ENCODE peak calls at places on chromosome 4, in four cellular contexts. Q is neural progenitor cell, T is GM23248, R is fibroblast of lung. G is an unnamed sample.

GRCh38 chr4:168682898-168683500 is 186.1 kb downstream of the PALLD start:
- DNase-seq in Q (no peak), R (no peak), T (no peak), G (no peak)

GRCh38 chr4:151854731-151855130 is 93.9 kb upstream of the GATB start:
- DNase-seq in Q (no peak), R (peak), T (peak), G (peak)

GRCh38 chr4:172270421-172270820 is 457.2 kb downstream of the GALNTL6 start:
- DNase-seq in R (no peak), Q (no peak), T (peak), G (no peak)

GRCh38 chr4:57182132-57182874 is 72.1 kb upstream of the IGFBP7 start:
- DNase-seq in Q (no peak), T (no peak), R (no peak), G (no peak)

GRCh38 chr4:67684839-67685531 is 16.0 kb downstream of the UBA6 start:
- DNase-seq in R (peak), T (peak), Q (no peak), G (peak)

GRCh38 chr4:21765810-21766407 is 182.7 kb downstream of the KCNIP4 start:
- DNase-seq in T (peak), Q (peak), R (peak), G (no peak)

GRCh38 chr4:96205143-96205542 is 365.2 kb downstream of the PDHA2 start:
- DNase-seq in R (no peak), Q (no peak), T (no peak), G (no peak)

GRCh38 chr4:176549161-176549865 is 229.5 kb downstream of the SPCS3 start:
- DNase-seq in T (peak), R (peak), Q (no peak), G (peak)

GRCh38 chr4:70559216-70559830 is 32.7 kb upstream of the AMBN start:
- DNase-seq in T (peak), Q (peak), R (peak), G (peak)

GRCh38 chr4:153261922-153262321 is 57.7 kb downstream of the TRIM2 start:
- DNase-seq in T (no peak), Q (no peak), R (no peak), G (no peak)

GRCh38 chr4:101791189-101791572 is 651 bp downstream of the BANK1 start:
- DNase-seq in Q (no peak), T (no peak), R (no peak), G (no peak)

GRCh38 chr4:26048378-26048882 is 134.4 kb downstream of the SMIM20 start:
- DNase-seq in Q (no peak), R (peak), T (peak), G (peak)

GRCh38 chr4:25817059-25817681 is 45.6 kb downstream of the SEL1L3 start:
- DNase-seq in T (peak), Q (no peak), R (peak), G (peak)

GRCh38 chr4:117793786-117794369 is 240.4 kb upstream of the NDST3 start:
- DNase-seq in R (peak), T (no peak), Q (no peak), G (peak)

GRCh38 chr4:169268951-169269781 is 1.6 kb downstream of the SH3RF1 start:
- DNase-seq in Q (peak), R (peak), T (peak), G (peak)

GRCh38 chr4:88697588-88698329 is at the start of gene NAP1L5:
- DNase-seq in R (peak), Q (peak), T (peak), G (peak)

GRCh38 chr4:81606796-81607550 is 135.3 kb upstream of the RASGEF1B start:
- DNase-seq in R (no peak), Q (no peak), T (peak), G (no peak)

GRCh38 chr4:77600521-77601451 is 4.8 kb upstream of the CXCL13 start:
- DNase-seq in Q (peak), T (peak), R (peak), G (no peak)

GRCh38 chr4:8469550-8469949 is 29.0 kb downstream of the TRMT44 start:
- DNase-seq in R (no peak), T (no peak), Q (no peak), G (no peak)

GRCh38 chr4:3368334-3368733 is 73.4 kb upstream of the HGFAC start:
- DNase-seq in R (no peak), Q (no peak), T (no peak), G (no peak)

GRCh38 chr4:80333121-80333520 is 2.4 kb upstream of the CFAP299 start:
- DNase-seq in T (peak), R (no peak), Q (no peak), G (no peak)

GRCh38 chr4:88522702-88523324 is 763 bp downstream of the PYURF start:
- DNase-seq in Q (peak), T (peak), R (peak), G (no peak)

GRCh38 chr4:40192286-40193017 is 4.4 kb upstream of the RHOH start:
- DNase-seq in R (no peak), T (no peak), Q (no peak), G (no peak)

GRCh38 chr4:92236907-92237306 is 66.9 kb upstream of the GRID2 start:
- DNase-seq in Q (no peak), T (peak), R (peak), G (peak)

GRCh38 chr4:122762520-122762919 is 30.0 kb downstream of the BBS12 start:
- DNase-seq in Q (no peak), R (no peak), T (no peak), G (no peak)

GRCh38 chr4:122764808-122765189 is 32.3 kb downstream of the BBS12 start:
- DNase-seq in T (peak), R (peak), Q (no peak), G (peak)

GRCh38 chr4:122765702-122766352 is 33.3 kb downstream of the BBS12 start:
- DNase-seq in Q (no peak), R (peak), T (peak), G (peak)

GRCh38 chr4:122764071-122764807 is 31.7 kb downstream of the BBS12 start:
- DNase-seq in T (peak), Q (no peak), R (peak), G (peak)

DNA sequence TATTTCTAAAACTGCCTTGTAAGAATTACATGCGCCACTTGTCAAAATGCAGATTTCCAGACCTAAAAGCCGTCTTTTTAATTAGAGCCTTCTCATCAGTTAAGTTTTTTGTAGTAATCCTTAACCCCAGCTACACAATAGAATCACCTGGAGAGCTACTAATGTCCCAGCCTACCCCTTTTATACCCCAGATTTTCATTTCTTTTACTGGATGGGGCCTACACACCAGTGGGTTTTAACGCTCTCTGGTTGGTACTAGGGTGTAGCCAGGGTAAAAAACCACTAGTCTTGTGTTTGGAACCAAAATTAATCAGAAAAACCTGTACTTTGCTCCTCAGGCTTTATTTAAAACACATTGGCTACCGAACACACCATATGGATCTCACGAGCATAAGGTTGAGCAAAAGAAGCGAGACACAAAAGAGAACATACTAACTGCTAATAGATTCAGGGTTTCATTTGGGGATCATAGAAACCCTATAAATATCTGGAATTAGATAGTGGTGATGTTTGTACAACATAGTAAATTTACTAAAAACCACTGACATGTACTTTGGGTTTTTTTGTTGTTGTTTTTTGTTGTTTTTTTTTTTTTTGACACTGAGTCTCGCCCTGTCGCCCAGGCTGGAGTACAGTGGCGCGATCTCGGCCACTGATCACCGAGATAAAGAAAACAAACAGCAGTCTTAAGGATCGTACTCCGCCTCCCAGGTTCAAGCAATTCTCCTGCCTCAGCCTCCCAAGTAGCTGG is 30.6 kb downstream of the BBS12 start:
- DNase-seq in T (no peak), R (no peak), Q (peak), G (no peak)
- TF ChIP-seq EZH2 in T (no peak), R (no peak), Q (no peak), G (no peak)

GRCh38 chr4:997375-998071 is 4.3 kb upstream of the SLC26A1 start:
- DNase-seq in T (peak), R (no peak), Q (peak), G (no peak)
- TF ChIP-seq EZH2 in T (peak), R (peak), Q (peak), G (peak)

DNA sequence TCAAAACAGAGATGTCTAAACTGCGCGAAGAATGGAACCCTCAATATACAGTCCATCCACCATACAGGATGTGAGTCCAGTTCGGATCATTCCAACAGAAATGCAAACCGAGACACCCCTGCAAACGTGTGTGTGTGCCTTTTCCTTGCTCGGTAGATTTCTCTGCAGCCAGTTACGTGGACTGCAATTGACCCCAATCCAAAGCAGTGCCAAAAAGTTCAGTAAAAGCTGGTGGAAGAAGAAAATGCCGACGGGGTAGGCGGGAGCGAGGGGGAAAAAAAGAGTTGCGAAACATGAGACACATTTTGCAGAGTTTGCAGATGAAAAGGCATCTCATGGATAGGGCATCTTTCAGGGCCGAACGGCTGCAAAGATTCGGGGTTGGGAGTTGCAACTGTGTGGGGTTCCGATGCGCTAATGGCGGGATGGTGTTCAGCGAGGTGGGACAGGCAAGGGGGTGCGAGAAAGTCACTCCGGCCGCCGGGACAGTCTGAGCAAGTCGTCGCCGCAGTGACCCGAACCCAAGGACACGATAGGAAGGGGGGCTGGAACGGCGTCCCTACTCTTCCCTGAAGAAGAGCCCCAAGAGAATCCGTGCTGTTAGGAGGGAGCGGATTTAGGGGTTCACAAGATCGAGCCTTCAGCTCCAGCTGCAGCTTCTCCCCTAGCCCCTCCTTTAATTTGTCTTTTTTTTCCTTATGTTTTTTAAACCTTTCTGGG is 3.8 kb downstream of the PHOX2B start:
- DNase-seq in R (no peak), Q (peak), T (no peak), G (no peak)
- TF ChIP-seq EZH2 in R (peak), Q (peak), T (no peak), G (no peak)

GRCh38 chr4:139279723-139280620 is at the start of gene MGARP:
- DNase-seq in R (peak), T (no peak), Q (peak), G (peak)
- TF ChIP-seq EZH2 in R (no peak), T (no peak), Q (peak), G (no peak)

GRCh38 chr4:133150643-133151300 is 1.7 kb downstream of the PCDH10 start:
- DNase-seq in T (peak), R (peak), Q (peak), G (peak)
- TF ChIP-seq EZH2 in T (no peak), R (no peak), Q (peak), G (peak)

GRCh38 chr4:5892321-5893012 is 419 bp downstream of the CRMP1 start:
- DNase-seq in R (no peak), T (no peak), Q (peak), G (no peak)

GRCh38 chr4:5893013-5893580 is at the start of gene CRMP1:
- DNase-seq in T (peak), Q (peak), R (peak), G (no peak)

GRCh38 chr4:5895287-5895686 is 2.4 kb upstream of the CRMP1 start:
- DNase-seq in R (no peak), Q (no peak), T (no peak), G (no peak)

GRCh38 chr4:5894266-5894665 is 1.4 kb upstream of the CRMP1 start:
- DNase-seq in R (no peak), T (no peak), Q (no peak), G (no peak)

GRCh38 chr4:5893591-5893990 is 705 bp upstream of the CRMP1 start:
- DNase-seq in T (no peak), R (no peak), Q (no peak), G (no peak)
- TF ChIP-seq EZH2 in T (peak), R (no peak), Q (no peak), G (no peak)

GRCh38 chr4:16083217-16084191 is at the start of gene PROM1:
- DNase-seq in Q (peak), R (no peak), T (peak), G (no peak)
- TF ChIP-seq EZH2 in Q (peak), R (peak), T (peak), G (peak)

DNA sequence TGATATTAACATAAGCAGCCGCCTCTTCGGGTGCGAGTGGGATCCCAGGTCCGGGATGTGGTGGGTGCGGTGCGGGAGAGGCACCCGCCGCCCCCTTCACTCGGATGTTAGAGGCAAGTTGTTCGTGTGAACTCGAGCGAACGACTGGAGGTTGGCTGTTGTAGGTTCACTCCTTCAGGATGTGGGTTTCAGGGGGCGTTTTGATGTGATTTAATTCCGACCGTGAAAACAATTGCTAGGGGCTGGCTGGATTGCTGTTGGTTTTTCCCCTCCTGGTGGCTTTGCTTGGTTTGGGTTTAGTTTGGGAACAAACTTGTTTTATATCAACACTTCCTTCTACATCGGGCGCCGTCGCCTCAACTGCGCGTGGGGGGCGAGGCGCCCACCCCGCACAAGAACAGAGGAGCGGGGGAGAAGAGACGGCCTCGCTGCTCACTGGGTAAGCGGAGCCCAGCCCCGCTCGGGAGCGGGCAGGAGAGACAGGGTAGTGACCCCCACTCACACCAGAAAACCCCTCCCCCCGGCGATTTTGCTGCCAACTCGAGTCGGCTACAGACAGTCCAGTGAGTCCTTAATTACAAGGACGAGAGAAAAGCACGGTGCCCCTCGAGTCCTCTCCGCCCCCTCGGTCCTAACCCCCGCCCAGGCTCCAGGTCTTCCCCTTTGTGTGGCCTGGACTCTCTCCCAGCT is 3.0 kb upstream of the LEF1 start:
- DNase-seq in T (no peak), Q (peak), R (peak), G (no peak)
- TF ChIP-seq EZH2 in T (no peak), Q (peak), R (peak), G (peak)